ENCODE peak calls at places on chromosomes 11 and 22, in six cellular contexts. R, U, M, K, Y and Z are unnamed samples.

GRCh38 chr11:107203656-107204055 is 185.4 kb upstream of the GUCY1A2 start:
- DNase-seq in R (no peak), U (no peak), M (no peak), K (no peak), Y (no peak), Z (no peak)

GRCh38 chr11:134032501-134033091 is 36.3 kb upstream of the JAM3 start:
- DNase-seq in R (no peak), U (no peak), M (no peak), K (no peak), Y (peak), Z (no peak)

GRCh38 chr11:11366793-11367192 is 13.7 kb upstream of the CSNK2A3 start:
- DNase-seq in R (no peak), U (peak), M (no peak), K (no peak), Y (peak), Z (peak)

GRCh38 chr11:84468255-84468654 is 1158.9 kb downstream of the DLG2 start:
- DNase-seq in R (no peak), U (no peak), M (no peak), K (peak), Y (no peak), Z (no peak)

GRCh38 chr22:20131856-20132685 is 467 bp downstream of the ZDHHC8 start:
- DNase-seq in R (peak), U (no peak), M (no peak), K (no peak), Y (peak), Z (no peak)

GRCh38 chr22:43346521-43346929 is 3.4 kb upstream of the SCUBE1 start:
- DNase-seq in R (peak), U (peak), M (peak), K (peak), Y (peak), Z (peak)

GRCh38 chr11:46036969-46037368 is 84.3 kb downstream of the PHF21A start:
- DNase-seq in R (no peak), U (no peak), M (no peak), K (no peak), Y (no peak), Z (no peak)

GRCh38 chr11:7964873-7965272 is 374 bp downstream of the NLRP10 start:
- DNase-seq in R (no peak), U (peak), M (no peak), K (no peak), Y (peak), Z (peak)

GRCh38 chr11:77090373-77091111 is 12.1 kb upstream of the OMP start:
- DNase-seq in R (no peak), U (no peak), M (no peak), K (no peak), Y (no peak), Z (no peak)

GRCh38 chr11:36292311-36292722 is 3.1 kb upstream of the COMMD9 start:
- DNase-seq in R (no peak), U (peak), M (no peak), K (no peak), Y (peak), Z (peak)

GRCh38 chr22:50001388-50002231 is 11.0 kb downstream of the IL17REL start:
- DNase-seq in R (peak), U (no peak), M (no peak), K (no peak), Y (no peak), Z (no peak)

GRCh38 chr22:19877626-19878339 is 23.1 kb upstream of the GNB1L start:
- DNase-seq in R (peak), U (peak), M (no peak), K (no peak), Y (no peak), Z (peak)

GRCh38 chr11:105579111-105579510 is 30.8 kb upstream of the GRIA4 start:
- DNase-seq in R (no peak), U (no peak), M (no peak), K (no peak), Y (no peak), Z (no peak)

GRCh38 chr11:35615911-35616900 is 2.1 kb upstream of the FJX1 start:
- DNase-seq in R (no peak), U (peak), M (no peak), K (peak), Y (peak), Z (peak)

GRCh38 chr22:43126506-43127165 is 16.1 kb downstream of the BIK start:
- DNase-seq in R (peak), U (peak), M (no peak), K (no peak), Y (peak), Z (peak)

GRCh38 chr11:120390585-120390922 is 54.3 kb downstream of the ARHGEF12 start:
- DNase-seq in R (no peak), U (no peak), M (no peak), K (no peak), Y (no peak), Z (no peak)

GRCh38 chr22:39537981-39538380 is 5.4 kb upstream of the RPS19BP1 start:
- DNase-seq in R (no peak), U (no peak), M (no peak), K (no peak), Y (no peak), Z (no peak)

GRCh38 chr11:1756791-1757771 is 6.6 kb downstream of the CTSD start:
- DNase-seq in R (no peak), U (no peak), M (no peak), K (no peak), Y (no peak), Z (no peak)

GRCh38 chr22:48568736-48569330 is 1258.8 kb downstream of the BRD1 start:
- DNase-seq in R (no peak), U (no peak), M (no peak), K (no peak), Y (no peak), Z (no peak)

GRCh38 chr11:132962026-132962425 is 570.3 kb downstream of the OPCML start:
- DNase-seq in R (no peak), U (no peak), M (no peak), K (no peak), Y (peak), Z (peak)

GRCh38 chr11:57903441-57904123 is 120.1 kb upstream of the OR9Q1 start:
- DNase-seq in R (peak), U (no peak), M (no peak), K (no peak), Y (peak), Z (no peak)

GRCh38 chr11:57269580-57270021 is 32.6 kb upstream of the APLNR start:
- DNase-seq in R (no peak), U (no peak), M (no peak), K (no peak), Y (no peak), Z (no peak)

GRCh38 chr11:17607083-17607429 is 60.0 kb downstream of the OTOG start:
- DNase-seq in R (no peak), U (no peak), M (no peak), K (no peak), Y (no peak), Z (no peak)

GRCh38 chr22:38201718-38202436 is at the start of gene MAFF:
- DNase-seq in R (peak), U (peak), M (no peak), K (peak), Y (peak), Z (peak)

GRCh38 chr22:20565079-20565734 is 57.8 kb downstream of the MED15 start:
- DNase-seq in R (no peak), U (peak), M (no peak), K (no peak), Y (peak), Z (peak)

GRCh38 chr11:69501891-69502860 is 20.7 kb downstream of the LINC01488 start:
- DNase-seq in R (no peak), U (no peak), M (no peak), K (no peak), Y (no peak), Z (no peak)

GRCh38 chr22:35135165-35135564 is 69.2 kb downstream of the ISX start:
- DNase-seq in R (no peak), U (no peak), M (no peak), K (no peak), Y (no peak), Z (no peak)

GRCh38 chr11:13262096-13262495 is 15.5 kb upstream of the BMAL1 start:
- DNase-seq in R (no peak), U (no peak), M (no peak), K (no peak), Y (peak), Z (no peak)

GRCh38 chr11:72439455-72439854 is 5.1 kb upstream of the CLPB start:
- DNase-seq in R (no peak), U (peak), M (no peak), K (no peak), Y (peak), Z (peak)

GRCh38 chr11:3222941-3223905 is 4.6 kb upstream of the MRGPRG start:
- DNase-seq in R (no peak), U (no peak), M (no peak), K (no peak), Y (no peak), Z (no peak)
- H3K4me3 ChIP-seq in R (no peak), U (no peak), M (no peak), K (no peak), Y (no peak), Z (no peak)

GRCh38 chr22:46461566-46462180 is 75.7 kb downstream of the CELSR1 start:
- DNase-seq in R (no peak), U (no peak), M (no peak), K (no peak), Y (no peak), Z (no peak)
- H3K4me3 ChIP-seq in R (no peak), U (no peak), M (no peak), K (no peak), Y (no peak), Z (no peak)

DNA sequence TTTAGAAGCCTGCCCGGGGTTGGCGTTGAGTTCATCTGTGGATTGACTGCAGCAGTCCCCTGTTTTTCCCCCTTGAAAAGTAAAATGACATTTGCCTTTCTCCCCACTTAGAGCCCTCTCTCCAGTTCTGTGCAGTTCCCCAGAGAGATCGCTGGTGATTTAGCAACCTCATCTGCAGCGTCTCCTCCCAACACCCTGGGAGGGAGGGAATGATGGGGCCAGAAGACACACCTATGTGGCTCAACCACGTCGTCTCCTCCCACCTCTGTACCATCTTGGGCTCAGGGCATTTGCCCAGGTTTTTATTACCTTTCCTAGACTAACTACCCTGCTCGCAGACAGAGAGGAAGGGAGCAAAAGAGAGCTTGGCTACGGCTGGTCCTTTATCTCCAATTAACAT is 73.4 kb downstream of the DSCAML1 start:
- DNase-seq in R (no peak), U (no peak), M (no peak), K (no peak), Y (no peak), Z (no peak)
- H3K4me3 ChIP-seq in R (no peak), U (no peak), M (no peak), K (no peak), Y (no peak), Z (no peak)

GRCh38 chr11:21180194-21180593 is 510.8 kb downstream of the NELL1 start:
- DNase-seq in R (no peak), U (no peak), M (no peak), K (no peak), Y (no peak), Z (no peak)
- H3K4me3 ChIP-seq in R (no peak), U (no peak), M (no peak), K (no peak), Y (no peak), Z (no peak)

GRCh38 chr11:68271023-68271780 is 571 bp downstream of the C11orf24 start:
- DNase-seq in R (peak), U (peak), M (peak), K (peak), Y (peak), Z (peak)

GRCh38 chr11:68269414-68270081 is 2.2 kb downstream of the C11orf24 start:
- DNase-seq in R (no peak), U (peak), M (no peak), K (no peak), Y (peak), Z (peak)

GRCh38 chr11:68271781-68272608 is at the start of gene C11orf24:
- DNase-seq in R (peak), U (peak), M (peak), K (peak), Y (peak), Z (peak)

GRCh38 chr11:68267881-68268240 is 3.9 kb downstream of the C11orf24 start:
- DNase-seq in R (no peak), U (no peak), M (no peak), K (no peak), Y (no peak), Z (no peak)

DNA sequence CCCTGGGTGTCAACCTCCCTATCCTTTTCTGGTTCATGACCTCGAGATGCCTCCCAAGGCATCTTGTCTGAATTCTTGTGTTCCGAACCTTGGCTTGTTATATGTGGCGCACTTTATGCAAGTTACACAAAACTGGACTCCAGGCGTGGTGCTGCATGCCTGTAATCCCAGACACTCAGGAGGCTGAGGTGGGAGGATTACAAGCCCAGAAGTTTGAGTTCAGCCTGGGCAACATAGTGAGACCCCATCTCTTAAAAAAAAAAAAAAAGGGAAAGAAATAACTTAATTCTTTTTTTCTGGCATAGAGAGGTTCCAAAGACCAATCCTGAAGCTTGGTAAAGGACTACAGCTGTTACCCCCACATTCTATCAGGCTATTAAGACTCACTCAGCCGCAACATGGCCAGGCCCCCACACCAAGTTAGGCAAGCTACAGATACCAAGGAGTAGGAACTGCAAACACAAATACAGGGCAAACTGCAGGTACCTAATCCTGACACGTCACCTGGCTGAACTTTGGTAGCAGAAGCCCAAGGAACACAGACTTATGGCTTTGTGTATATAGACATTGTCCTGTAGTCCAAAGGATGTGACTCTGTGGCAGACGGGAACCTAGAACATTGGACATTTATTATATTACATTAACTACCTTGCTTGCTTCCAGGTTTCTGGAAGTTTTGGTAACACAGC is 1.3 kb downstream of the C11orf24 start:
- DNase-seq in R (peak), U (no peak), M (no peak), K (no peak), Y (no peak), Z (no peak)
- H3K4me3 ChIP-seq in R (peak), U (no peak), M (peak), K (peak), Y (peak), Z (peak)

GRCh38 chr22:37062366-37062655 is 10.8 kb downstream of the KCTD17 start:
- DNase-seq in R (no peak), U (no peak), M (no peak), K (no peak), Y (no peak), Z (no peak)

GRCh38 chr22:37059876-37060449 is 8.4 kb downstream of the KCTD17 start:
- DNase-seq in R (no peak), U (no peak), M (no peak), K (no peak), Y (no peak), Z (no peak)

GRCh38 chr22:37060801-37061610 is 9.5 kb downstream of the KCTD17 start:
- DNase-seq in R (no peak), U (no peak), M (no peak), K (no peak), Y (no peak), Z (no peak)

GRCh38 chr22:37062657-37063381 is 11.3 kb downstream of the KCTD17 start:
- DNase-seq in R (no peak), U (no peak), M (no peak), K (no peak), Y (no peak), Z (no peak)

GRCh38 chr22:37061611-37062365 is 10.2 kb downstream of the KCTD17 start:
- DNase-seq in R (no peak), U (no peak), M (no peak), K (no peak), Y (no peak), Z (no peak)
- H3K4me3 ChIP-seq in R (no peak), U (no peak), M (no peak), K (no peak), Y (no peak), Z (no peak)

GRCh38 chr11:62340269-62340901 is 3.1 kb downstream of the ASRGL1 start:
- DNase-seq in R (peak), U (peak), M (peak), K (peak), Y (peak), Z (peak)

GRCh38 chr11:62336949-62337681 is at the start of gene ASRGL1:
- DNase-seq in R (peak), U (peak), M (no peak), K (peak), Y (peak), Z (peak)

GRCh38 chr11:62337682-62338181 is 484 bp downstream of the ASRGL1 start:
- DNase-seq in R (peak), U (peak), M (no peak), K (peak), Y (peak), Z (no peak)

GRCh38 chr11:62333768-62334167 is 3.5 kb upstream of the ASRGL1 start:
- DNase-seq in R (no peak), U (no peak), M (no peak), K (no peak), Y (no peak), Z (no peak)

GRCh38 chr11:62338218-62338617 is 970 bp downstream of the ASRGL1 start:
- DNase-seq in R (no peak), U (no peak), M (no peak), K (no peak), Y (no peak), Z (no peak)
- H3K4me3 ChIP-seq in R (peak), U (no peak), M (peak), K (peak), Y (peak), Z (peak)

DNA sequence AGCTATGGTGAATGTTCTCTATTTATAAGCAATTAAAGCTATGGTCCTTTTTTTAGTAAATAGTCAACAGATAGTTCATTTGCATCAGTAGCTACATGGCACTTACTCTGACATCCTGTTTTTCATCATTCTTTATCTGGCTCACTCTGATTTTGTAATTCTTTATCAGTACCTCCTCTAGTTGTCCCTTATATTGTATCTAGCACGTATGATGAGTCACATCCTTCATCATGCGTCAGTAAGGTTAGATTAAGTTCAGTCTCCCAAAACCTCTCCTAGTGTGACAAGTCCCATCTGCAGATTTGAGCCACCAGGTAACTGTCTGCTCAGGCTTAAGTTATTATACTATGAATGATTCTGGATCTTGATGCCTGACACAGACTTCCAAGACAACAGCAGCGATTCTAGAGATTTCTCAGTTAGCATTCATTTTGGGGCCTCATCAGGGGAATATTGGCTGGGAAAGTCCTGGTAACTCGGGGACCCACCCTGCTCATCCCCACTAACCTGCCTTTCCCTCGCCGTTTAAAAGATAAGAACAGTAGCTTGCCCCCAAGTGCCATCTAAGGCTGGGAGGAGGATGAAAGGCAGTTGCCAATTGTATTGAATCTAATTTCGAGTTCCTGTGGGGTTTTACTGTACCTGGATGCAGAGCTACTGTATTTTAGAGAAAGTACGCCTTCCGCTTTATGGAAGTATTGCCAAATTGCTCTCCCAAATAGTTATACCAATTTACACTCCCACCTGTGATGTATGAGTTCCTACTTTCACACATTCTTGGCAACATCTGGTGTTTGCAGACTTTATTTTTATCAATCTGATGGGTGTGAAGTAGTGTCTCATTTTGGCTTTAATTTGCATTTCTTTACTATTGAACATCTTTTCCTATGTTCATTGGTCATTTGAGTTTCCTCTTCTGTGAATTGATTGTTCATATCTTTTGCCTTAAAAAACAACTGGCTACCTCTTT is 55.9 kb downstream of the ZC3H12C start:
- DNase-seq in R (no peak), U (peak), M (no peak), K (no peak), Y (peak), Z (peak)
- H3K4me3 ChIP-seq in R (no peak), U (no peak), M (no peak), K (no peak), Y (no peak), Z (no peak)

GRCh38 chr11:65787649-65788622 is 1.1 kb downstream of the OVOL1 start:
- DNase-seq in R (peak), U (no peak), M (no peak), K (no peak), Y (peak), Z (no peak)
- H3K4me3 ChIP-seq in R (peak), U (no peak), M (peak), K (no peak), Y (no peak), Z (no peak)

DNA sequence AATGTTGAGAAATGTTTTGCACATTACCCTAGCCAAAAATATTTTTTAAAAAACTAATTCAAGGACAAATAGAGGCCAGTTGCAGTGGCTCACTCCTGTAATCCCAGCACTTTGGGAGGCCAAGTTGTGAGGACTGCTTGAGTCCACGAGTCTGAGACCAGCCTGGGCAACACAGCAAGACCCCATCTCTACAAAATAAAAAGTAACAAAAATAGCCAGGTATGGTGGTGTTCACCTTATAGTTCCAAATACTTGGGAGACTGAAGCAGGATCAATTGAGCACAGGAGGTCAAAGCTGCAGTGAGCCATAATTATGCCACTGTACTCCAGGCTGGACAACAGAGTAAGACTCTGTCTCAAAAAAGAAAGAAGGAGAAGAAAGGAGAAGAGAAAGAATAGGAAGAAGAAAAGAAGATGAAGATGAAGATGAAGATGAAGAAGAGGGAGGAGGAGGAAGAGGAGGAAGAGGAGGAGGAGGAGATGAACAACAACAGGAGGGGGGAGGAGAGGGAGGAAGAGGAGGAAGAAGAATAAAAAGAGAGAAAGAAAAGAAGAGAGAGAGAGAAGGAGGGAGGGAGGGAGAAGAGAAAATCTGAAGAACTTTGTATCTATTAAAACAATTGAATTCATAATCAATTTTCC is 136.5 kb downstream of the TTC28 start:
- DNase-seq in R (no peak), U (no peak), M (no peak), K (no peak), Y (no peak), Z (no peak)
- H3K4me3 ChIP-seq in R (no peak), U (no peak), M (no peak), K (no peak), Y (no peak), Z (no peak)